ENCODE peak calls at places on chromosomes 13 and 19, in eight cellular contexts. O, N, K, Z, U, H, L and Y are unnamed samples.

GRCh38 chr19:31015778-31016177 is 333.5 kb downstream of the TSHZ3 start:
- DNase-seq in O (no peak), N (no peak), K (no peak), Z (no peak), U (no peak), H (no peak), L (no peak), Y (no peak)

GRCh38 chr19:2199215-2199614 is 35.5 kb downstream of the DOT1L start:
- DNase-seq in O (no peak), N (no peak), K (no peak), Z (no peak), U (no peak), H (no peak), L (no peak), Y (no peak)

GRCh38 chr13:85816413-85816812 is 17.2 kb upstream of the SLITRK6 start:
- DNase-seq in O (peak), N (no peak), K (no peak), Z (no peak), U (no peak), H (no peak), L (peak), Y (no peak)

GRCh38 chr19:1992759-1993260 is 22.7 kb downstream of the BTBD2 start:
- DNase-seq in O (no peak), N (no peak), K (peak), Z (peak), U (no peak), H (no peak), L (peak), Y (no peak)

GRCh38 chr13:112657850-112658445 is 31.9 kb upstream of the ATP11A start:
- DNase-seq in O (peak), N (no peak), K (peak), Z (no peak), U (peak), H (no peak), L (peak), Y (peak)

GRCh38 chr19:1566392-1567115 is 1.6 kb downstream of the MEX3D start:
- DNase-seq in O (peak), N (no peak), K (peak), Z (peak), U (peak), H (peak), L (peak), Y (peak)

GRCh38 chr19:5212101-5212500 is 128.5 kb downstream of the PTPRS start:
- DNase-seq in O (no peak), N (no peak), K (no peak), Z (no peak), U (no peak), H (no peak), L (no peak), Y (no peak)

GRCh38 chr13:40666058-40666904 is at the start of gene FOXO1:
- DNase-seq in O (peak), N (peak), K (peak), Z (peak), U (peak), H (peak), L (peak), Y (peak)

GRCh38 chr19:11693505-11694499 is 44.9 kb downstream of the ZNF823 start:
- DNase-seq in O (peak), N (no peak), K (peak), Z (no peak), U (peak), H (no peak), L (peak), Y (peak)

GRCh38 chr19:58518261-58519086 is 1.1 kb downstream of the ZBTB45 start:
- DNase-seq in O (peak), N (no peak), K (peak), Z (peak), U (no peak), H (no peak), L (peak), Y (no peak)

GRCh38 chr19:3125900-3126524 is 9.8 kb upstream of the GNA15 start:
- DNase-seq in O (peak), N (peak), K (peak), Z (peak), U (no peak), H (peak), L (peak), Y (peak)

GRCh38 chr19:10007366-10007765 is 2.9 kb downstream of the COL5A3 start:
- DNase-seq in O (no peak), N (no peak), K (no peak), Z (peak), U (no peak), H (peak), L (no peak), Y (peak)

GRCh38 chr13:113371061-113371460 is 7.1 kb upstream of the GRTP1 start:
- DNase-seq in O (no peak), N (no peak), K (no peak), Z (no peak), U (no peak), H (no peak), L (no peak), Y (no peak)

GRCh38 chr19:43412441-43412840 is 2.2 kb upstream of the TEX101 start:
- DNase-seq in O (no peak), N (no peak), K (no peak), Z (no peak), U (no peak), H (no peak), L (no peak), Y (no peak)

GRCh38 chr13:112978561-112979405 is 9.8 kb downstream of the MCF2L start:
- DNase-seq in O (no peak), N (no peak), K (no peak), Z (no peak), U (no peak), H (no peak), L (no peak), Y (no peak)

GRCh38 chr13:99442273-99442895 is 58.9 kb upstream of the TM9SF2 start:
- DNase-seq in O (peak), N (peak), K (peak), Z (no peak), U (no peak), H (no peak), L (peak), Y (peak)

GRCh38 chr19:34370983-34371382 is 6.0 kb downstream of the GPI start:
- DNase-seq in O (no peak), N (no peak), K (no peak), Z (no peak), U (no peak), H (no peak), L (no peak), Y (no peak)

GRCh38 chr19:29216021-29216420 is 3.1 kb upstream of the UQCRFS1 start:
- DNase-seq in O (no peak), N (no peak), K (no peak), Z (no peak), U (no peak), H (no peak), L (no peak), Y (no peak)

GRCh38 chr13:24168392-24168750 is 7.9 kb downstream of the SPATA13 start:
- DNase-seq in O (no peak), N (no peak), K (no peak), Z (no peak), U (peak), H (no peak), L (no peak), Y (peak)

GRCh38 chr19:54391589-54392061 is 23.6 kb upstream of the TTYH1 start:
- DNase-seq in O (no peak), N (no peak), K (no peak), Z (no peak), U (no peak), H (no peak), L (peak), Y (no peak)

GRCh38 chr13:49627831-49628652 is at the start of gene ARL11:
- DNase-seq in O (peak), N (peak), K (no peak), Z (no peak), U (no peak), H (peak), L (no peak), Y (no peak)

GRCh38 chr13:47472516-47472915 is 528.6 kb downstream of the SUCLA2 start:
- DNase-seq in O (no peak), N (no peak), K (no peak), Z (no peak), U (no peak), H (no peak), L (no peak), Y (no peak)

GRCh38 chr13:19960673-19961015 is 2.1 kb downstream of the ZMYM2 start:
- DNase-seq in O (peak), N (no peak), K (peak), Z (no peak), U (no peak), H (no peak), L (no peak), Y (no peak)

GRCh38 chr19:50465986-50466771 is 10.1 kb upstream of the EMC10 start:
- DNase-seq in O (no peak), N (no peak), K (no peak), Z (no peak), U (no peak), H (peak), L (peak), Y (no peak)

GRCh38 chr19:17075860-17076538 is 422 bp downstream of the MYO9B start:
- DNase-seq in O (peak), N (peak), K (no peak), Z (no peak), U (no peak), H (peak), L (peak), Y (no peak)

GRCh38 chr13:33259296-33259695 is 26.3 kb downstream of the STARD13 start:
- DNase-seq in O (no peak), N (no peak), K (no peak), Z (no peak), U (no peak), H (no peak), L (no peak), Y (peak)

GRCh38 chr13:103145476-103145875 is 79.3 kb upstream of the SLC10A2 start:
- DNase-seq in O (peak), N (no peak), K (no peak), Z (no peak), U (no peak), H (no peak), L (no peak), Y (no peak)

GRCh38 chr13:51849145-51850101 is 4.4 kb upstream of the TMEM272 start:
- DNase-seq in O (no peak), N (peak), K (peak), Z (no peak), U (peak), H (no peak), L (peak), Y (no peak)

GRCh38 chr19:58252102-58252685 is 23.5 kb downstream of the ZNF544 start:
- DNase-seq in O (no peak), N (no peak), K (peak), Z (no peak), U (no peak), H (no peak), L (peak), Y (no peak)

GRCh38 chr19:56405062-56405461 is 930 bp downstream of the ZNF583 start:
- DNase-seq in O (no peak), N (no peak), K (no peak), Z (no peak), U (no peak), H (no peak), L (no peak), Y (no peak)

GRCh38 chr13:43472344-43472743 is 314.4 kb downstream of the ENOX1 start:
- DNase-seq in O (no peak), N (no peak), K (no peak), Z (no peak), U (no peak), H (no peak), L (no peak), Y (no peak)

DNA sequence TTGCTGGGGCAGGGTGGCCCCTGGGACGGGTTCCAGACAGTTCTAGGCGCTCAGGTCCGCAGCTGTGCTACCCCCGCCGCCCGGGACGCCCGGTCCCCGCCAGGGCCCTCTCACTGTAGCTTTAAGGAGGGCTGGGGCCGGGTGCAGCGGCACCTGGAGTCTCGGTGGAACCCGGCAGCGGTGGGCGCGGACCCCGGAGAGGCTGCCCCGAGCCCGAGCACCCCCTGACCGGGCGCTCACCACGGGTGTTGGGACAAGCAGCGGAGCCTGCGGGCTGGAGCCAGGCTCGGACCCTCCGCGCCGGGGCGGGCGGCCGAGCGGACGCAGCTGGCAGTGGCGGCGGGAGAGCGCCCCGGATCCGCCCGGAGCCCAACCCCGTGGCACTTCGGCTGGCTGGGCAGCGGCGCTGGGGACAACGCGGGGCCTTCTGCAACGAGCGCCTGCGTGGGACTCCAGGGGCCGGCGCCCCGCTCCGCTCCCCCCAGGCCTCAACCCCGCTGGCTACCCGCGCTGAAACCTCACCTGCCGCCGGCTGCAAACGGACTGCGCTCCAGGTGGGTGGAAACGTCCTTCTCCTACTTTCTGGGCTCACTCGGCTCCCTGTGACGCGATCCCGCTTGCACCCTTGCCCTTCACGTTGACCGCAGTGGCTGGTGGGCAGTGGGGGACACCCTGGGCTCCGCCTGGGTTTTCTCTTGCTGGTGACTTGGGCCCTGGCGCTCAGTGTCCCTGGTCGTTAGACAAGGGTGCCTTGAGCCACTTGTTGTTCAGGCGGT is 81.1 kb downstream of the ZNF429 start:
- DNase-seq in O (no peak), N (peak), K (no peak), Z (peak), U (no peak), H (peak), L (no peak), Y (no peak)
- H3K4me3 ChIP-seq in O (peak), N (peak), K (peak), Z (peak), U (peak), H (peak), L (peak), Y (no peak)

GRCh38 chr19:7617172-7617571 is 12.2 kb downstream of the XAB2 start:
- DNase-seq in O (no peak), N (no peak), K (no peak), Z (no peak), U (no peak), H (no peak), L (no peak), Y (no peak)
- H3K4me3 ChIP-seq in O (no peak), N (no peak), K (no peak), Z (no peak), U (no peak), H (no peak), L (no peak), Y (no peak)

DNA sequence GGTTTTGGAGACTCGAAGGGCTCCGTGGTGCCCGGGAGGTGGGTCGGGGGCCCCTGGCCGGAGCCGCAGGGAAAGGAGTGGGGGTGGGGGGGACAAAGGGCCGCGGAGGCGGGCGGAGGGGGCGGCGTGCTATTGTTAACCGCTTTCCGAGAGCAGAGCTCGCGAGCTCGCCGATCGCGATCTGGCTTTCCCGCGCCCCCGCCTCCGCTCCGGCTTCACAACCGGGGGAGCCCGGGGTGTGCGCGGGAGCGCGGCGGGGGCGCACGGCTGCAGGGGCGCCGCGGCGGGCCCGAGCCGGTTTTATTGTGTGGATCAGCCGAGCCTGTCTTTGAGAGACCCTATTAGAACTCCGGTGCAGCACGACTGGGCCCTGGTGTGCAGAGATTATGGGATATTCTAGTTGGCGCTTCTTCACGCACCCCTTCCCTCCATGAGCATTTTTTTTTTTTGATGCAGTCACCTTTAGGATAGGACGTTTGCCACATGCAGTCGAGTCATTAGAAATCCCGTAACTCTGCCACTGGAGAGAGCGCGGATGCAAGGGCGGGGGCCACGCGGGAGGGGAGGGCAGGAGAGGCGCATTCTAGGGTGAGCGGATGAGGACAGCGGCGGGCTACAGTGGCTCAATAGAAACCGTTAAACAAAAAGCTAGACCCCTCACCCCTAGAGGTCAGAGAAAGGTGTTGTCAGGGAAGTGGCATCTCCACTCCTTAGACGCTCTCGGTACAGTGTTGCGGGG is 3.6 kb downstream of the FGF9 start:
- DNase-seq in O (no peak), N (peak), K (no peak), Z (peak), U (no peak), H (peak), L (no peak), Y (no peak)
- H3K4me3 ChIP-seq in O (peak), N (peak), K (peak), Z (peak), U (peak), H (peak), L (peak), Y (peak)

DNA sequence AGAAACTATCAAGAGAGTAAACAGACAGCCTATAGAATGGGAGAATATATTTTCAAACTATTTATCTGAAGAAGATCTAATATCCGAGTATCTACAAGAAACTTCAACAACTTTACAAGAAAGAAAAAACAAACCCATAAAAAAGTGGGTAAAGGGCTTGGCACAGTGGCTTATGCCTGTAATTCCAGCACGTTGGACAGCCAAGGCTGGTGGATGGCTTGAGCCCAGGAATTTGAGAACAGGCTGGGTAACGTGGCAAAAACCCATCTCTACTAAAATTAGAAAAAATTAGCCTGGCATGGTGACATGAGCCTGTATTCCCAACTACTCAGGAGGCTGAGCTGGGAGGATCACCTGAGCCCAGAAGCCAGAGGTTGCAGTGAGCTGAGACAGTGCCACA is 7.8 kb upstream of the LGALS16 start:
- DNase-seq in O (no peak), N (no peak), K (no peak), Z (no peak), U (no peak), H (no peak), L (no peak), Y (no peak)
- H3K4me3 ChIP-seq in O (no peak), N (no peak), K (no peak), Z (no peak), U (no peak), H (no peak), L (no peak), Y (no peak)

GRCh38 chr19:53254451-53255341 is at the start of gene ZNF677:
- DNase-seq in O (peak), N (peak), K (peak), Z (peak), U (peak), H (peak), L (peak), Y (peak)
- H3K4me3 ChIP-seq in O (peak), N (peak), K (peak), Z (peak), U (peak), H (peak), L (peak), Y (peak)

DNA sequence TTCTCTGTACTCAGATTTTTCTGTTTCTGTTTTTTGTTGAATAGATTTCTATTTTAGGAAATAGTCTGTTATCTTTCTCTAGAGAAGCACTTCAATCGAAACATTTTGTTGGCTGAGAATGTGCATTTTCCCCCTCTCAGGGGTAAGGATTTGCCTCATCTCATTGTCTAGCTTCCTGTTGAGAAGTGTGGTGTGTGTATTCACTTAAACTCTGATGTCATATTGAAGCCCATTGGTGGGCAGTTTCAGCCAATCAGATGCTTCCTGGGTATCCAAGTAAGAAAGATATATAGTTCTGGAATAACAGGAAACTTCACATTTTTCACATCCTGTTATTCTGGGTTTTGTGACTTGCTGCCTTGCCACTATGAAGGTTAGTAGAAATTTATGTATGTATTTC is 87.6 kb downstream of the ARHGEF7 start:
- DNase-seq in O (peak), N (no peak), K (peak), Z (no peak), U (peak), H (no peak), L (peak), Y (peak)
- H3K4me3 ChIP-seq in O (no peak), N (no peak), K (peak), Z (no peak), U (peak), H (peak), L (no peak), Y (no peak)

DNA sequence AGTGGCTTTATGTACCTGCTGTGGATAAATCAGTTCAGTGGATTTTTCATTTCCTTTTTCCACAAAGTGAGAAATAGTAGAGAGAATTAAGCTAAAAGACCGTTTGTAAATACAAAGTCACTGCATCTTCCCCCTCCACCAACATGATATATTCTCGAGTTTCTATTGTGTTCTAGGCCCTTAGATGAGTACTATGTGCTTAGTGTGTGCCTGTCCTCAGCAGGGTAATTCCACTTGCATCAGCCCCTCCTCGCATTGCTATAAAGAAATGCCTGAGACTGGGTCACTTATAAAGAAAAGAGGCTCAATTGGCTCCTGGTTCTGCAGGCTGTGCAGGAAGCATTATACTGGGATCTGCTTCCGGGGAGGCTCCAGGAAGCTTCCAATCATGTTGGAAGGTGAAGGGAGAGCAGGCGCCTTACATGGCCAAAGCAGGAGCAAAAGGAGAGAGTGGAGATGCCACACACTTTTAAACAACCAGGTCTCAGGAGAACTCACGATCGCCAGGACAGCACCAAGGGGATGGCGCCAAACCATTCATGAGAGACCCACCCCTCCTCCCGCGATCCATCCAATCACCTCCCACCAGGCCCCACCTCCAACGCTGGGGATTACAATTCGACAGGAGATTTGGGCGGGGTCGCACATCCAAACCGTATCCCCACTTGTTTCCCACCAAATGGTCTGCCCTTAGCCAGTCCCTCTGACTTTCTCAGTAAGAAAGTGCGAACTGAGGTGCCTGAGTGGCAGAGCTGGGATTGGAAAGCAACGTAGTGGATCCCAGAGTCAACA is 102.3 kb upstream of the ABCC4 start:
- DNase-seq in O (no peak), N (no peak), K (no peak), Z (no peak), U (peak), H (no peak), L (peak), Y (no peak)
- H3K4me3 ChIP-seq in O (peak), N (peak), K (peak), Z (no peak), U (peak), H (peak), L (peak), Y (peak)

GRCh38 chr19:44647144-44647543 is 3.4 kb downstream of the PVR start:
- DNase-seq in O (no peak), N (no peak), K (no peak), Z (peak), U (no peak), H (no peak), L (no peak), Y (no peak)
- H3K4me3 ChIP-seq in O (no peak), N (no peak), K (no peak), Z (no peak), U (no peak), H (peak), L (no peak), Y (no peak)